ENCODE peak calls at places on chromosomes 11 and 22, in nine cellular contexts. One of them, this sample, is unnamed.

GRCh38 chr11:2575611-2576051 is 124.2 kb downstream of the KCNQ1OT1 start:
- DNase-seq in upper lobe of left lung: peak
- DNase-seq in transverse colon: peak
- DNase-seq in prostate gland: no peak
- DNase-seq in suprapubic skin: peak
- DNase-seq in K562: no peak
- DNase-seq in IMR-90: no peak
- DNase-seq in HCT116: no peak
- DNase-seq in stomach: no peak
- DNase-seq in this sample: peak

GRCh38 chr22:36580846-36581245 is 51.9 kb upstream of the EIF3D start:
- DNase-seq in upper lobe of left lung: no peak
- DNase-seq in transverse colon: no peak
- DNase-seq in prostate gland: no peak
- DNase-seq in suprapubic skin: no peak
- DNase-seq in K562: no peak
- DNase-seq in IMR-90: no peak
- DNase-seq in HCT116: no peak
- DNase-seq in stomach: no peak
- DNase-seq in this sample: no peak

GRCh38 chr22:24510694-24511625 is 15.8 kb downstream of the UPB1 start:
- DNase-seq in upper lobe of left lung: no peak
- DNase-seq in transverse colon: no peak
- DNase-seq in prostate gland: no peak
- DNase-seq in suprapubic skin: no peak
- DNase-seq in K562: peak
- DNase-seq in IMR-90: peak
- DNase-seq in HCT116: no peak
- DNase-seq in stomach: peak
- DNase-seq in this sample: no peak

GRCh38 chr11:46342237-46342636 is 5.0 kb upstream of the DGKZ start:
- DNase-seq in upper lobe of left lung: no peak
- DNase-seq in transverse colon: no peak
- DNase-seq in prostate gland: no peak
- DNase-seq in suprapubic skin: no peak
- DNase-seq in K562: no peak
- DNase-seq in IMR-90: no peak
- DNase-seq in HCT116: no peak
- DNase-seq in stomach: no peak
- DNase-seq in this sample: no peak

GRCh38 chr11:63929616-63930015 is 9.2 kb upstream of the NAA40 start:
- DNase-seq in upper lobe of left lung: no peak
- DNase-seq in transverse colon: no peak
- DNase-seq in prostate gland: no peak
- DNase-seq in suprapubic skin: no peak
- DNase-seq in K562: no peak
- DNase-seq in IMR-90: no peak
- DNase-seq in HCT116: no peak
- DNase-seq in stomach: no peak
- DNase-seq in this sample: no peak

GRCh38 chr22:21078916-21079315 is 33.2 kb downstream of the LRRC74B start:
- DNase-seq in upper lobe of left lung: no peak
- DNase-seq in transverse colon: no peak
- DNase-seq in prostate gland: no peak
- DNase-seq in suprapubic skin: no peak
- DNase-seq in K562: no peak
- DNase-seq in IMR-90: no peak
- DNase-seq in HCT116: no peak
- DNase-seq in stomach: no peak
- DNase-seq in this sample: no peak

GRCh38 chr11:64207247-64208085 is 945 bp downstream of the FERMT3 start:
- DNase-seq in upper lobe of left lung: peak
- DNase-seq in transverse colon: peak
- DNase-seq in prostate gland: no peak
- DNase-seq in suprapubic skin: no peak
- DNase-seq in K562: peak
- DNase-seq in IMR-90: peak
- DNase-seq in HCT116: no peak
- DNase-seq in stomach: peak
- DNase-seq in this sample: peak

GRCh38 chr22:24434472-24435322 is 7.3 kb downstream of the ADORA2A start:
- DNase-seq in upper lobe of left lung: no peak
- DNase-seq in transverse colon: peak
- DNase-seq in prostate gland: no peak
- DNase-seq in suprapubic skin: no peak
- DNase-seq in K562: no peak
- DNase-seq in IMR-90: no peak
- DNase-seq in HCT116: no peak
- DNase-seq in stomach: peak
- DNase-seq in this sample: no peak

GRCh38 chr11:119504366-119504765 is 81.4 kb upstream of the THY1 start:
- DNase-seq in upper lobe of left lung: no peak
- DNase-seq in transverse colon: no peak
- DNase-seq in prostate gland: no peak
- DNase-seq in suprapubic skin: no peak
- DNase-seq in K562: no peak
- DNase-seq in IMR-90: no peak
- DNase-seq in HCT116: no peak
- DNase-seq in stomach: no peak
- DNase-seq in this sample: no peak

GRCh38 chr11:82791779-82792178 is 58.1 kb upstream of the FAM181B start:
- DNase-seq in upper lobe of left lung: no peak
- DNase-seq in transverse colon: no peak
- DNase-seq in prostate gland: no peak
- DNase-seq in suprapubic skin: no peak
- DNase-seq in K562: peak
- DNase-seq in IMR-90: no peak
- DNase-seq in HCT116: no peak
- DNase-seq in stomach: no peak
- DNase-seq in this sample: no peak

DNA sequence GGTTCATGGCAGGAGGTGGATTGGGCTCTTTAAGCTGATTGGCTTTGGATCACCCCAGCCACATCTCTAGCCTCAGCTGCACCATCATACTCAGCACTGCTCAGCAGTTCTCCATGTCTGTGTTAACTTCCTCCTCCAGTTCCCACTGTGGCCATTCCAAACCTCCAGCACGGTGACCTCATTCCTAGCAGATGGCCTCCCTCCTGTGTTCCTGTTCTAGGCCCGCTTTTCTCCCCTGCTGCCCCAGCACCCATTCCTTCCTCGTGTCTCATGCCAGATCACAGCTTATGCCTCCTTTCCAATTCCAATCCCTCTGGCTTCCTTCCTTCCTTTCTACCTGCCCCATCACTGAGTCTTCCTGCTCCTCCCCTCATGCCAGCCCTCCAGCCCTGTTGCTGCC is 96.1 kb downstream of the MICAL2 start:
- DNase-seq in upper lobe of left lung: no peak
- DNase-seq in transverse colon: no peak
- DNase-seq in prostate gland: no peak
- DNase-seq in suprapubic skin: no peak
- DNase-seq in K562: no peak
- DNase-seq in IMR-90: peak
- DNase-seq in HCT116: no peak
- DNase-seq in stomach: no peak
- DNase-seq in this sample: no peak
- TF ChIP-seq POLR2A in upper lobe of left lung: no peak
- TF ChIP-seq POLR2A in transverse colon: no peak
- TF ChIP-seq POLR2A in prostate gland: no peak
- TF ChIP-seq POLR2A in suprapubic skin: no peak
- TF ChIP-seq POLR2A in K562: no peak
- TF ChIP-seq POLR2A in IMR-90: no peak
- TF ChIP-seq POLR2A in HCT116: no peak
- TF ChIP-seq POLR2A in stomach: no peak
- TF ChIP-seq POLR2A in this sample: no peak

GRCh38 chr11:26778000-26778757 is 56.3 kb upstream of the SLC5A12 start:
- DNase-seq in upper lobe of left lung: no peak
- DNase-seq in transverse colon: no peak
- DNase-seq in prostate gland: no peak
- DNase-seq in suprapubic skin: no peak
- DNase-seq in K562: no peak
- DNase-seq in IMR-90: peak
- DNase-seq in HCT116: no peak
- DNase-seq in stomach: no peak
- DNase-seq in this sample: no peak

GRCh38 chr11:26780686-26781085 is 58.8 kb upstream of the SLC5A12 start:
- DNase-seq in upper lobe of left lung: no peak
- DNase-seq in transverse colon: no peak
- DNase-seq in prostate gland: no peak
- DNase-seq in suprapubic skin: no peak
- DNase-seq in K562: no peak
- DNase-seq in IMR-90: peak
- DNase-seq in HCT116: no peak
- DNase-seq in stomach: no peak
- DNase-seq in this sample: no peak

GRCh38 chr11:26777276-26777939 is 55.5 kb upstream of the SLC5A12 start:
- DNase-seq in upper lobe of left lung: no peak
- DNase-seq in transverse colon: no peak
- DNase-seq in prostate gland: no peak
- DNase-seq in suprapubic skin: no peak
- DNase-seq in K562: no peak
- DNase-seq in IMR-90: peak
- DNase-seq in HCT116: no peak
- DNase-seq in stomach: no peak
- DNase-seq in this sample: no peak

GRCh38 chr11:26782220-26782619 is 60.4 kb upstream of the SLC5A12 start:
- DNase-seq in upper lobe of left lung: no peak
- DNase-seq in transverse colon: no peak
- DNase-seq in prostate gland: no peak
- DNase-seq in suprapubic skin: no peak
- DNase-seq in K562: no peak
- DNase-seq in IMR-90: no peak
- DNase-seq in HCT116: no peak
- DNase-seq in stomach: no peak
- DNase-seq in this sample: no peak

GRCh38 chr11:26779466-26779865 is 57.6 kb upstream of the SLC5A12 start:
- DNase-seq in upper lobe of left lung: no peak
- DNase-seq in transverse colon: no peak
- DNase-seq in prostate gland: no peak
- DNase-seq in suprapubic skin: no peak
- DNase-seq in K562: no peak
- DNase-seq in IMR-90: no peak
- DNase-seq in HCT116: no peak
- DNase-seq in stomach: no peak
- DNase-seq in this sample: no peak
- TF ChIP-seq POLR2A in upper lobe of left lung: no peak
- TF ChIP-seq POLR2A in transverse colon: no peak
- TF ChIP-seq POLR2A in prostate gland: no peak
- TF ChIP-seq POLR2A in suprapubic skin: no peak
- TF ChIP-seq POLR2A in K562: no peak
- TF ChIP-seq POLR2A in IMR-90: no peak
- TF ChIP-seq POLR2A in HCT116: no peak
- TF ChIP-seq POLR2A in stomach: no peak
- TF ChIP-seq POLR2A in this sample: no peak

GRCh38 chr11:1280116-1281035 is 29.1 kb downstream of the TOLLIP start:
- DNase-seq in upper lobe of left lung: peak
- DNase-seq in transverse colon: no peak
- DNase-seq in prostate gland: no peak
- DNase-seq in suprapubic skin: no peak
- DNase-seq in K562: no peak
- DNase-seq in IMR-90: no peak
- DNase-seq in HCT116: no peak
- DNase-seq in stomach: no peak
- DNase-seq in this sample: no peak
- TF ChIP-seq POLR2A in upper lobe of left lung: no peak
- TF ChIP-seq POLR2A in transverse colon: no peak
- TF ChIP-seq POLR2A in prostate gland: no peak
- TF ChIP-seq POLR2A in suprapubic skin: no peak
- TF ChIP-seq POLR2A in K562: no peak
- TF ChIP-seq POLR2A in IMR-90: no peak
- TF ChIP-seq POLR2A in HCT116: no peak
- TF ChIP-seq POLR2A in stomach: no peak
- TF ChIP-seq POLR2A in this sample: no peak

GRCh38 chr11:66842896-66843775 is at the start of gene RCE1:
- DNase-seq in upper lobe of left lung: peak
- DNase-seq in transverse colon: peak
- DNase-seq in prostate gland: peak
- DNase-seq in suprapubic skin: peak
- DNase-seq in K562: peak
- DNase-seq in IMR-90: peak
- DNase-seq in HCT116: peak
- DNase-seq in stomach: peak
- DNase-seq in this sample: peak

GRCh38 chr11:66844496-66845142 is 1.4 kb downstream of the RCE1 start:
- DNase-seq in upper lobe of left lung: peak
- DNase-seq in transverse colon: no peak
- DNase-seq in prostate gland: no peak
- DNase-seq in suprapubic skin: peak
- DNase-seq in K562: no peak
- DNase-seq in IMR-90: no peak
- DNase-seq in HCT116: no peak
- DNase-seq in stomach: peak
- DNase-seq in this sample: no peak

GRCh38 chr11:66842501-66842895 is 743 bp upstream of the RCE1 start:
- DNase-seq in upper lobe of left lung: no peak
- DNase-seq in transverse colon: no peak
- DNase-seq in prostate gland: no peak
- DNase-seq in suprapubic skin: no peak
- DNase-seq in K562: no peak
- DNase-seq in IMR-90: no peak
- DNase-seq in HCT116: no peak
- DNase-seq in stomach: no peak
- DNase-seq in this sample: peak

GRCh38 chr11:66845143-66845875 is 2.1 kb downstream of the RCE1 start:
- DNase-seq in upper lobe of left lung: peak
- DNase-seq in transverse colon: no peak
- DNase-seq in prostate gland: no peak
- DNase-seq in suprapubic skin: peak
- DNase-seq in K562: no peak
- DNase-seq in IMR-90: no peak
- DNase-seq in HCT116: no peak
- DNase-seq in stomach: peak
- DNase-seq in this sample: no peak

DNA sequence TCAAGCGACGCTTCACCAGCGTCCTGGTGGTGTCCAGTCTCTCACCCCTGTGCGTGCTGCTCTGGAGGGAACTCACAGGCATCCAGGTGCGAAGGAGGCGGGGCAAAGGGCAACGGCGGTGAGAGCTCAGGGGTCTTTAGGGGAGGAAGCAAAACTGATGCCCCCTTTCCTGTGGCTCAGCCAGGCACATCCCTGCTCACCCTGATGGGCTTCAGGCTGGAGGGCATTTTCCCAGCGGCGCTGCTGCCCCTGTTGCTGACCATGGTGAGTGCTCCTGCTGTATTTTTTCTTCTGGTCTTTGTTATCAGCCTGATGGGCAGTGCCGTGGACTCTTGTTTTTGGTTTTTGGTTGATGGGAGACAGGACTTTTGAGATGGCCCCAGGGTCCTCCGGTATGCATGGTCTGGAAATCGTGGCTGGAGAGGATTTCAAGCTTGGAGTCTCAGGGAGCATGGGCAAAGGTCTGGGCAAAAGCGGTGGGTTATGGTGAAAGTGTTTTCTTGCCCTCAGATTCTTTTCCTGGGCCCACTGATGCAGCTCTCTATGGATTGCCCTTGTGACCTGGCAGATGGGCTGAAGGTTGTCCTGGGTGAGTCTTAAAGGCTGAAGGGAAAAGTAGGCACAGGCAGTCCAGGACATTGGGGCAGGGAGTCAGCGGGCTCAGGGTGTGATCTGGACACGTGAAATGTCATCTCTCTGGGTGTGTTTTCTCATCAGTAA is 695 bp downstream of the RCE1 start:
- DNase-seq in upper lobe of left lung: no peak
- DNase-seq in transverse colon: no peak
- DNase-seq in prostate gland: no peak
- DNase-seq in suprapubic skin: peak
- DNase-seq in K562: no peak
- DNase-seq in IMR-90: no peak
- DNase-seq in HCT116: no peak
- DNase-seq in stomach: no peak
- DNase-seq in this sample: no peak
- TF ChIP-seq POLR2A in upper lobe of left lung: no peak
- TF ChIP-seq POLR2A in transverse colon: no peak
- TF ChIP-seq POLR2A in prostate gland: no peak
- TF ChIP-seq POLR2A in suprapubic skin: no peak
- TF ChIP-seq POLR2A in K562: no peak
- TF ChIP-seq POLR2A in IMR-90: no peak
- TF ChIP-seq POLR2A in HCT116: no peak
- TF ChIP-seq POLR2A in stomach: no peak
- TF ChIP-seq POLR2A in this sample: no peak

This sample was measured in lower leg skin.